ENCODE peak calls at places on chromosomes 1 and 21, in ten cellular contexts. E is ELF-1; R is stimulated activated CD8-positive, alpha-beta memory T cell treated with anti-CD3 and anti-CD28 coated beads, Interleukin-12 subunit alpha, Interleukin-12 subunit beta, amount 100 ng/mL, for 4 hours; F is activated T-helper 1 cell treated with anti-CD3 and anti-CD28 coated beads, Interleukin-2, amount 50 U/mL, for 16 hours; Q is GM06990; K is activated naive CD4-positive, alpha-beta T cell treated with anti-CD3 and anti-CD28 coated beads, Interleukin-2, amount 50 U/mL, for 16 hours; S is substantia nigra; V is HEK293T; N is naive B cell; H is GM20000. D is an unnamed sample.

GRCh38 chr1:29688477-29689365 is 452.4 kb downstream of the PTPRU start:
- DNase-seq in H (no peak), F (no peak), K (peak), N (no peak), R (no peak), S (no peak), V (no peak), E (peak), Q (no peak), D (no peak)

GRCh38 chr1:180310095-180310494 is 80.0 kb downstream of the LHX4 start:
- DNase-seq in Q (no peak), K (no peak), H (no peak), N (no peak), F (no peak), V (no peak), R (no peak), E (no peak), S (no peak), D (no peak)

GRCh38 chr1:43058545-43059360 is 100.1 kb upstream of the SLC2A1 start:
- DNase-seq in E (peak), V (no peak), F (no peak), S (no peak), N (no peak), K (no peak), Q (no peak), H (no peak), R (no peak), D (no peak)

GRCh38 chr1:248853668-248854375 is 5.1 kb downstream of the ZNF692 start:
- DNase-seq in N (no peak), K (no peak), E (no peak), R (peak), H (no peak), F (no peak), S (no peak), Q (no peak), V (no peak), D (no peak)

GRCh38 chr1:118985611-118986290 is 2.4 kb downstream of the TBX15 start:
- DNase-seq in Q (no peak), V (no peak), N (no peak), H (peak), E (no peak), K (no peak), S (no peak), F (no peak), R (no peak), D (no peak)

GRCh38 chr1:6127587-6128163 is 52.4 kb downstream of the CHD5 start:
- DNase-seq in Q (peak), V (peak), S (no peak), F (peak), H (peak), K (peak), N (peak), R (peak), E (peak), D (peak)

GRCh38 chr1:232110281-232111090 is 483.9 kb downstream of the DISC1 start:
- DNase-seq in H (no peak), K (no peak), S (no peak), R (no peak), N (no peak), F (no peak), Q (no peak), V (no peak), E (peak), D (no peak)

GRCh38 chr1:23568608-23569383 is 9.5 kb upstream of the ID3 start:
- DNase-seq in E (no peak), N (no peak), K (no peak), V (no peak), S (no peak), R (no peak), H (no peak), F (no peak), Q (no peak), D (no peak)

GRCh38 chr1:221837886-221838285 is 96.0 kb upstream of the DUSP10 start:
- DNase-seq in N (peak), R (no peak), K (peak), F (no peak), V (no peak), H (peak), E (no peak), Q (no peak), S (no peak), D (no peak)

GRCh38 chr1:173424786-173425407 is 52.2 kb upstream of the PRDX6 start:
- DNase-seq in V (no peak), F (no peak), S (no peak), Q (no peak), E (no peak), R (no peak), N (no peak), H (no peak), K (no peak), D (no peak)

GRCh38 chr1:237220243-237220642 is 178.3 kb downstream of the RYR2 start:
- DNase-seq in S (no peak), H (no peak), V (no peak), R (no peak), N (no peak), E (no peak), F (no peak), Q (no peak), K (no peak), D (no peak)

GRCh38 chr21:45416619-45417018 is 11.7 kb downstream of the COL18A1 start:
- DNase-seq in R (no peak), S (no peak), H (no peak), K (no peak), F (no peak), N (no peak), E (peak), V (no peak), Q (no peak), D (no peak)

GRCh38 chr1:108670131-108670773 is 9.4 kb upstream of the HENMT1 start:
- DNase-seq in E (no peak), F (no peak), H (no peak), N (no peak), S (no peak), R (no peak), V (no peak), K (no peak), Q (no peak), D (no peak)

GRCh38 chr1:228293393-228293792 is 85.5 kb downstream of the OBSCN start:
- DNase-seq in S (no peak), K (peak), N (no peak), V (no peak), H (no peak), Q (no peak), E (no peak), F (no peak), R (no peak), D (no peak)

GRCh38 chr21:15135867-15136629 is 71.2 kb upstream of the NRIP1 start:
- DNase-seq in H (no peak), N (no peak), Q (no peak), F (no peak), V (no peak), E (no peak), S (no peak), K (no peak), R (no peak), D (no peak)